ENCODE peak calls at places on chromosome 5, in four cellular contexts. H is astrocyte, O is left ventricle myocardium inferior, J is heart left ventricle. L is an unnamed sample.

GRCh38 chr5:13214182-13214581 is 730.3 kb downstream of the DNAH5 start:
- DNase-seq in J (no peak), H (no peak), O (no peak), L (no peak)

GRCh38 chr5:180816608-180817534 is 14.3 kb upstream of the MGAT1 start:
- DNase-seq in H (peak; percentile 69), O (peak; percentile 56), J (no peak), L (peak; percentile 80)

GRCh38 chr5:159097461-159098284 is 2.0 kb downstream of the EBF1 start:
- DNase-seq in H (peak; percentile 27), J (peak; percentile 67), O (peak; percentile 57), L (no peak)

GRCh38 chr5:170145462-170145861 is 39.8 kb downstream of the FOXI1 start:
- DNase-seq in J (no peak), H (no peak), O (no peak), L (no peak)

GRCh38 chr5:176878906-176879662 is 20.1 kb downstream of the HK3 start:
- DNase-seq in O (no peak), H (no peak), J (peak; percentile 34), L (no peak)

GRCh38 chr5:33075731-33076130 is 364.6 kb downstream of the NPR3 start:
- DNase-seq in O (no peak), J (no peak), H (peak; percentile 48), L (no peak)

GRCh38 chr5:170219615-170220014 is 13.2 kb upstream of the C5orf58 start:
- DNase-seq in J (no peak), H (peak; percentile 77), O (no peak), L (no peak)

GRCh38 chr5:132677191-132677590 is 3.4 kb downstream of the IL4 start:
- DNase-seq in O (no peak), H (peak; percentile 92), J (no peak), L (no peak)

GRCh38 chr5:171592741-171593140 is 173.3 kb downstream of the FGF18 start:
- DNase-seq in J (no peak), H (peak; percentile 12), O (no peak), L (no peak)

GRCh38 chr5:92627186-92627585 is 953.8 kb downstream of the NR2F1-AS1 start:
- DNase-seq in H (no peak), O (no peak), J (no peak), L (no peak)

GRCh38 chr5:125180222-125180621 is 433.8 kb upstream of the ZNF608 start:
- DNase-seq in J (no peak), O (no peak), H (no peak), L (no peak)

GRCh38 chr5:44536650-44537260 is 147.5 kb upstream of the FGF10 start:
- DNase-seq in H (no peak), J (no peak), O (no peak), L (no peak)

GRCh38 chr5:170363671-170364070 is 25.5 kb downstream of the KCNMB1 start:
- DNase-seq in J (no peak), O (no peak), H (no peak), L (no peak)

GRCh38 chr5:2219149-2219776 is 336.5 kb upstream of the IRX4 start:
- DNase-seq in J (no peak), H (no peak), O (no peak), L (no peak)

GRCh38 chr5:173240091-173241050 is 5.4 kb upstream of the NKX2-5 start:
- DNase-seq in H (no peak), J (no peak), O (no peak), L (no peak)

GRCh38 chr5:171521679-171522078 is 102.2 kb downstream of the FGF18 start:
- DNase-seq in J (no peak), H (no peak), O (no peak), L (no peak)

GRCh38 chr5:80146036-80146435 is 109.8 kb downstream of the SERINC5 start:
- DNase-seq in O (no peak), H (no peak), J (no peak), L (no peak)

GRCh38 chr5:10293907-10294662 is 13.6 kb downstream of the CMBL start:
- DNase-seq in J (no peak), O (no peak), H (no peak), L (no peak)

GRCh38 chr5:56457887-56458451 is 224.8 kb upstream of the ANKRD55 start:
- DNase-seq in H (peak; percentile 27), O (peak; percentile 29), J (no peak), L (no peak)

GRCh38 chr5:17443333-17444125 is 54.5 kb upstream of the TAF11L2 start:
- DNase-seq in O (peak; percentile 28), H (no peak), J (peak; percentile 70), L (no peak)

GRCh38 chr5:33937017-33937699 is 972 bp downstream of the RXFP3 start:
- DNase-seq in J (peak; percentile 35), O (no peak), H (no peak), L (no peak)

GRCh38 chr5:72412283-72413055 is 92.3 kb downstream of the PTCD2 start:
- DNase-seq in H (peak; percentile 68), J (no peak), O (no peak), L (no peak)

GRCh38 chr5:76942581-76942980 is 10.3 kb upstream of the CRHBP start:
- DNase-seq in O (no peak), J (no peak), H (peak; percentile 62), L (no peak)

GRCh38 chr5:34734321-34734720 is 78.2 kb downstream of the RAI14 start:
- DNase-seq in O (no peak), H (peak; percentile 45), J (no peak), L (no peak)

GRCh38 chr5:78677777-78678668 is 29.5 kb upstream of the LHFPL2 start:
- DNase-seq in H (peak; percentile 98), J (no peak), O (peak; percentile 68), L (peak; percentile 88)

GRCh38 chr5:140162781-140163180 is 12.2 kb upstream of the CYSTM1 start:
- DNase-seq in H (no peak), O (no peak), J (no peak), L (no peak)

GRCh38 chr5:77282337-77283027 is 72.0 kb downstream of the PDE8B start:
- DNase-seq in O (no peak), J (no peak), H (peak; percentile 26), L (no peak)

DNA sequence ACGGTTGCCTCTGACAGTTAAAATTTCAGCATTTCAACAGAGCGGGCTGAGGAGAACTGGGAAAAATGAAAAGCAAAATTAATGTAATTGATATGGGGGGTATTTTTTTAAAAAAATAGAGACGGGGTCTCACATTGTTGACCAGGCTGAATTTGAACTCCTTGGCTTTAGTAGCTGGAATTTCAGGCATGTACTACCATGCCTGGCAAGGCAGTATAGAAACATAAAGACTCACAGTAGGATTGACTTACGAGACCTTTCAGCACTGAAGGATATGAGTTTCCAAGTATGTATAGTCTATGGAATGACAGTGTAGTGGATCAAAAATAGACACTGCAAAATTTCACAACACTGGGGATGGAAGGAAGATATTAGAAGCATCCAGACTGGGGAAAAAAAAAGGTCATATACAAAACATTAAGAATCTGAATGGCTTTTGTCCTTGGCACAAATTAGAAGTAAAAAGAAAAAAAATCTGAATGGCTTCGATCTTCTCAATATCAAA is 6.8 kb downstream of the DCP2 start:
- DNase-seq in O (no peak), H (no peak), J (no peak), L (no peak)
- H3K36me3 ChIP-seq in O (no peaks in the 10 kb centered on the region), H (no peaks in the 10 kb centered on the region), J (no peaks in the 10 kb centered on the region), L (no peaks in the 10 kb centered on the region)

GRCh38 chr5:16160706-16161105 is 18.9 kb downstream of the MARCHF11 start:
- DNase-seq in J (no peak), H (peak; percentile 39), O (no peak), L (no peak)
- H3K4me1 ChIP-seq in J (no peaks in the 10 kb centered on the region), H (no peaks in the 10 kb centered on the region), O (peaks cover under 1% of the 10 kb centered on the region), L (no peaks in the 10 kb centered on the region)

GRCh38 chr5:129853588-129853987 is 50.7 kb upstream of the CHSY3 start:
- DNase-seq in H (no peak), J (no peak), O (no peak), L (no peak)
- H3K27ac ChIP-seq in H (no peak overlapping the region), J (no peak overlapping the region), O (no peak overlapping the region), L (no peak overlapping the region)

GRCh38 chr5:466661-467310 is 23.8 kb downstream of the EXOC3 start:
- DNase-seq in J (peak; percentile 46), H (no peak), O (peak; percentile 9), L (peak; percentile 54)

GRCh38 chr5:470961-471749 is 28.2 kb downstream of the EXOC3 start:
- DNase-seq in J (peak; percentile 52), H (no peak), O (peak; percentile 11), L (peak; percentile 63)

GRCh38 chr5:465591-466403 is 22.8 kb downstream of the EXOC3 start:
- DNase-seq in J (peak; percentile 47), O (peak; percentile 9), H (no peak), L (peak; percentile 55)

GRCh38 chr5:469752-470483 is 26.9 kb downstream of the EXOC3 start:
- DNase-seq in H (no peak), J (peak; percentile 38), O (peak; percentile 10), L (peak; percentile 61)

GRCh38 chr5:468401-468800 is 25.4 kb downstream of the EXOC3 start:
- DNase-seq in H (no peak), O (no peak), J (peak; percentile 11), L (peak; percentile 56)
- H3K36me3 ChIP-seq in H (peaks cover 10% of the 10 kb centered on the region), O (peaks cover 49% of the 10 kb centered on the region), J (peaks cover 10% of the 10 kb centered on the region), L (peaks cover 9% of the 10 kb centered on the region)